ENCODE peak calls at places on chromosomes 7 and 10, in seven cellular contexts. One of them, this sample, is unnamed. For H3K27me3, the result is how much of the 10 kb centered on the place peaks cover.

GRCh38 chr10:29411666-29412335 is 122.9 kb downstream of the LYZL1 start:
- DNase-seq in lung: no peak
- DNase-seq in adrenal gland: no peak
- DNase-seq in ascending aorta: no peak
- DNase-seq in tibial nerve: no peak
- DNase-seq in RWPE2: no peak
- DNase-seq in thoracic aorta: no peak
- DNase-seq in this sample: no peak

GRCh38 chr7:28228386-28228785 is 47.8 kb upstream of the JAZF1 start:
- DNase-seq in RWPE2: no peak
- DNase-seq in adrenal gland: no peak
- DNase-seq in tibial nerve: no peak
- DNase-seq in ascending aorta: no peak
- DNase-seq in lung: no peak
- DNase-seq in thoracic aorta: no peak
- DNase-seq in this sample: no peak

GRCh38 chr10:120479506-120479905 is 22.5 kb downstream of the PLPP4 start:
- DNase-seq in RWPE2: no peak
- DNase-seq in adrenal gland: no peak
- DNase-seq in tibial nerve: no peak
- DNase-seq in thoracic aorta: no peak
- DNase-seq in lung: no peak
- DNase-seq in ascending aorta: no peak
- DNase-seq in this sample: peak

GRCh38 chr7:149355390-149356048 is 93.5 kb downstream of the ZNF783 start:
- DNase-seq in lung: no peak
- DNase-seq in ascending aorta: no peak
- DNase-seq in thoracic aorta: no peak
- DNase-seq in tibial nerve: no peak
- DNase-seq in RWPE2: no peak
- DNase-seq in adrenal gland: no peak
- DNase-seq in this sample: no peak

GRCh38 chr10:68110027-68110426 is 739 bp downstream of the MYPN start:
- DNase-seq in tibial nerve: no peak
- DNase-seq in lung: no peak
- DNase-seq in RWPE2: no peak
- DNase-seq in ascending aorta: no peak
- DNase-seq in adrenal gland: no peak
- DNase-seq in thoracic aorta: no peak
- DNase-seq in this sample: no peak

GRCh38 chr7:145064114-145064513 is 228.3 kb upstream of the TPK1 start:
- DNase-seq in ascending aorta: no peak
- DNase-seq in adrenal gland: no peak
- DNase-seq in tibial nerve: no peak
- DNase-seq in lung: no peak
- DNase-seq in RWPE2: no peak
- DNase-seq in thoracic aorta: no peak
- DNase-seq in this sample: no peak

GRCh38 chr7:44750424-44750823 is 1.8 kb downstream of the ZMIZ2 start:
- DNase-seq in ascending aorta: no peak
- DNase-seq in lung: no peak
- DNase-seq in adrenal gland: no peak
- DNase-seq in RWPE2: no peak
- DNase-seq in tibial nerve: no peak
- DNase-seq in thoracic aorta: no peak
- DNase-seq in this sample: no peak

GRCh38 chr7:41116337-41116736 is 586.6 kb downstream of the INHBA start:
- DNase-seq in thoracic aorta: no peak
- DNase-seq in lung: no peak
- DNase-seq in RWPE2: no peak
- DNase-seq in ascending aorta: no peak
- DNase-seq in tibial nerve: no peak
- DNase-seq in adrenal gland: no peak
- DNase-seq in this sample: no peak

GRCh38 chr7:155531686-155532085 is 14.7 kb downstream of the CNPY1 start:
- DNase-seq in tibial nerve: no peak
- DNase-seq in ascending aorta: no peak
- DNase-seq in lung: no peak
- DNase-seq in thoracic aorta: no peak
- DNase-seq in adrenal gland: no peak
- DNase-seq in RWPE2: peak
- DNase-seq in this sample: no peak

GRCh38 chr7:30683839-30684238 is 1.6 kb upstream of the CRHR2 start:
- DNase-seq in thoracic aorta: no peak
- DNase-seq in lung: no peak
- DNase-seq in adrenal gland: no peak
- DNase-seq in tibial nerve: no peak
- DNase-seq in ascending aorta: no peak
- DNase-seq in RWPE2: no peak
- DNase-seq in this sample: no peak

GRCh38 chr10:17009228-17009700 is 120.3 kb downstream of the CUBN start:
- DNase-seq in adrenal gland: no peak
- DNase-seq in lung: no peak
- DNase-seq in RWPE2: no peak
- DNase-seq in ascending aorta: no peak
- DNase-seq in thoracic aorta: no peak
- DNase-seq in tibial nerve: no peak
- DNase-seq in this sample: no peak

GRCh38 chr7:140287988-140288387 is 110.3 kb downstream of the SLC37A3 start:
- DNase-seq in thoracic aorta: no peak
- DNase-seq in adrenal gland: no peak
- DNase-seq in lung: no peak
- DNase-seq in tibial nerve: no peak
- DNase-seq in RWPE2: no peak
- DNase-seq in ascending aorta: no peak
- DNase-seq in this sample: no peak

GRCh38 chr7:2757904-2758672 is 70.1 kb downstream of the AMZ1 start:
- DNase-seq in thoracic aorta: no peak
- DNase-seq in tibial nerve: peak
- DNase-seq in ascending aorta: no peak
- DNase-seq in lung: no peak
- DNase-seq in adrenal gland: peak
- DNase-seq in RWPE2: no peak
- DNase-seq in this sample: peak

GRCh38 chr10:104492349-104492940 is 138.8 kb downstream of the CFAP58 start:
- DNase-seq in ascending aorta: no peak
- DNase-seq in tibial nerve: no peak
- DNase-seq in adrenal gland: peak
- DNase-seq in thoracic aorta: no peak
- DNase-seq in lung: no peak
- DNase-seq in RWPE2: no peak
- DNase-seq in this sample: no peak

GRCh38 chr10:114393482-114393881 is 10.8 kb downstream of the AFAP1L2 start:
- DNase-seq in tibial nerve: no peak
- DNase-seq in RWPE2: no peak
- DNase-seq in adrenal gland: no peak
- DNase-seq in ascending aorta: no peak
- DNase-seq in lung: no peak
- DNase-seq in thoracic aorta: no peak
- DNase-seq in this sample: no peak

GRCh38 chr10:85580585-85580984 is 786.0 kb downstream of the GRID1 start:
- DNase-seq in adrenal gland: no peak
- DNase-seq in lung: no peak
- DNase-seq in RWPE2: no peak
- DNase-seq in tibial nerve: no peak
- DNase-seq in thoracic aorta: no peak
- DNase-seq in ascending aorta: no peak
- DNase-seq in this sample: no peak

GRCh38 chr7:11427686-11428273 is 404.2 kb downstream of the THSD7A start:
- DNase-seq in adrenal gland: peak
- DNase-seq in ascending aorta: no peak
- DNase-seq in thoracic aorta: no peak
- DNase-seq in lung: no peak
- DNase-seq in RWPE2: no peak
- DNase-seq in tibial nerve: peak
- DNase-seq in this sample: no peak

GRCh38 chr10:18551473-18551872 is 99.9 kb downstream of the NSUN6 start:
- DNase-seq in ascending aorta: no peak
- DNase-seq in tibial nerve: no peak
- DNase-seq in lung: no peak
- DNase-seq in RWPE2: no peak
- DNase-seq in adrenal gland: no peak
- DNase-seq in thoracic aorta: no peak
- DNase-seq in this sample: no peak

GRCh38 chr10:109821672-109822071 is 101.6 kb downstream of the XPNPEP1 start:
- DNase-seq in lung: no peak
- DNase-seq in tibial nerve: no peak
- DNase-seq in thoracic aorta: no peak
- DNase-seq in adrenal gland: no peak
- DNase-seq in RWPE2: no peak
- DNase-seq in ascending aorta: no peak
- DNase-seq in this sample: no peak

DNA sequence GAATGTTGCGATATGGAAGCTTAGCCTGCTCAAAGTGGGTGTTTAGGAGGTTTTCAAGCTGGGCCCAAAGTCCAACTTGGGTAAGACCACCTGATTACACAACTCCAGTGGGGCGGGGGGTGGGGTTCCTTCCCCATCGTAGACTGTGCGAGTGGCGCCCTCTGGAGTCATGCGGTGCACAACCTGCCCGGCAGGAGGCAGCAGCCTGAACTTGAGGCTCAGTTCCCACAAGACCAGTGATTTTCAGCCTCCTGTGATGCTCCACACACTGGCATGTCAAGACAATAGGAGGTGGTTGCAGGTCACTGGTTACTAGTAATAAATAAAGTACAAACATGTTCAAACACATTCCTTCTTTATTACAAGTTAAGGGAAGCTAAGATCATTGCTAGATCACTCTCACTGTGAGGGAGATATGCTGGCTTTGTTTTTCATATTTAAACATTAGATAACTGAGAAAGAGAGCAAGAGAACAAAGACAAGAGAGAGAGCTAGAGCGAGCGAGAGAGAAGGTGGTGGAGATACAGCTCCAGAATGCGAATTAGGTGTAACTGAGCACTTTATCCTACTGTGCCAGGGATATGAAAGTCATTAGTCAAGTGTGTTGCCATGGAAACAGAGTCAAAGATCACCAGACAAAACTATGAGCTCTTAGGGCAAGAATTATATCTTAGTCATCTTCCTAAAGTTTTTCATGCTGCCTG is 97.4 kb upstream of the BMPER start:
- DNase-seq in RWPE2: peak
- DNase-seq in ascending aorta: no peak
- DNase-seq in lung: no peak
- DNase-seq in tibial nerve: no peak
- DNase-seq in thoracic aorta: no peak
- DNase-seq in adrenal gland: no peak
- DNase-seq in this sample: no peak
- TF ChIP-seq CTCF in RWPE2: peak
- TF ChIP-seq CTCF in ascending aorta: no peak
- TF ChIP-seq CTCF in lung: no peak
- TF ChIP-seq CTCF in tibial nerve: no peak
- TF ChIP-seq CTCF in thoracic aorta: no peak
- TF ChIP-seq CTCF in adrenal gland: no peak
- TF ChIP-seq CTCF in this sample: no peak

DNA sequence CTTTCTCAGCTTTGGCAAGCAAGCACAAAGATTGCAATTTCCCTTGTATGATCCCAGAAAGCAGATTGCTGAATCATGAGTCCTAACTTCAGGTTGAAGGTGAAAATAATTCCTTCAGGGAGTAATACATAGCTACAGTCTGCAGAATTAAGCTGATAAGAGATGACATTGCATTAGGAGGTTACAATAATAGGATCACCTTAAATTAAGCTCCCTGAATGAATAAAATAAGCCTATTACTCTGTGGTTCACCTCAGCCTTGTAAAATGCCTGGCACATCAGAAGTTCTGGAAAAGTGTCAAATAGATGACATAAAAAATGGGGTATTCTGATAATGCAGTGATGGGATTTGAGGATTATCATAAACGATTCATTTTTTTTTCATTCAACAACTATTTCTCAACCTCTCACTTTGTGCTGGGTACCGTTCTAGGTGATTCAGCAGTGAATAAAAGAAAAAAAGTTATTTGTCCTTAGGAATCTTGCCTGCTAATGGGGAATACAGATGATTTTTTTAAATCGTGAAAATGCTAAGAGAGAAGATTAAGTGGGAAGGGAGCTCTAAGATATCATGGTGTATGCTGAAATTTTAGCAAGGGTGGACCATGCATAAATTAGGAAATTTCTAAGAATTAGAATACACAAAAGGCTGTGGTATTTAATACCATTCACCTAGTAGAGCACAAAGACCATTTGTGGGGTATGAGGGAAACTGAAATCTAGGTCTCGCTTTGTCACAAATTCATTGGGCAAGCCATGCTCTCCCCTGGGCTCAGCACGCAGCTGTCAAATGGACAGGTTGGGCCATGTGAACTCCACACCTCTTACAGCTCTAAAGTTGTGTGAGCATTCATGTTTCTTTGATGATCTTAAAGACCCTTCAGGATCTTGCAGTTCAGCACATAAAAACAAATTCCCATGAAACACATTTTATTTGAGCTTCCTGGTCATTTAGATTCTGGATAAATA is 121.0 kb downstream of the CHN2 start:
- DNase-seq in RWPE2: no peak
- DNase-seq in adrenal gland: no peak
- DNase-seq in ascending aorta: no peak
- DNase-seq in tibial nerve: no peak
- DNase-seq in thoracic aorta: no peak
- DNase-seq in lung: no peak
- DNase-seq in this sample: no peak
- H3K27me3 ChIP-seq in RWPE2: under half
- H3K27me3 ChIP-seq in adrenal gland: under half
- H3K27me3 ChIP-seq in ascending aorta: under half
- H3K27me3 ChIP-seq in tibial nerve: under half
- H3K27me3 ChIP-seq in thoracic aorta: under half
- H3K27me3 ChIP-seq in lung: under half
- H3K27me3 ChIP-seq in this sample: under half

DNA sequence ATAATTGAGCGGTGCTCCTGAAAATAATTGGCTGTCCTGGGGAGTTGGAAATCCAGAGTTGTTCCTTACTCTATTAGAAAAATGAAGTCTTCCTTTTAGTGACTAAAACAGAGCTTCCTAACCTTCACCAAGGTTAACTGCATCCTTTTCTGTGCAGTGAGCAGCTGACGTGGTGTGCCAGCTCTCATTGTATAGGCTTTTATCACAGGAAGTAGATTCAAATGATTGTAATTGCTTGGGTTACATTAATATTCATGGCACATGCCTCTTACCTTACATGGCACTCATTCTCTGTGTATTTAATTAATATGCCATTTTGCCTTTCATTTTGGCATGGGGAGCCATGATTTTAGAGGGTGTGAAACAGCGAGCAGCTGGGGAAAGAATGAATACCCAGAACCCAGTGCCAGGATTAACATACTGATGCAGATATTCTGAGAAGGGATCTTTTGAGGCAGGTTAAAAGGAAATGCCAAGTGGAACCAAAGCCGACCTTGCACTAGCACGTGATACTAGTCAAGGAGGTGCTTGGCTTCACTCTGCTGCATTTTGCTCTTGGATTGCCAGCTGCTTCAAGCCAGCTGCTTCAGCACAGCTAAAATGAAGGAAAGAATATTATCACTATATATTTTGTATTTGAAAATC is 115.3 kb downstream of the ST7 start:
- DNase-seq in adrenal gland: peak
- DNase-seq in thoracic aorta: no peak
- DNase-seq in tibial nerve: no peak
- DNase-seq in lung: no peak
- DNase-seq in RWPE2: no peak
- DNase-seq in ascending aorta: no peak
- DNase-seq in this sample: no peak
- H3K27ac ChIP-seq in adrenal gland: no peak
- H3K27ac ChIP-seq in thoracic aorta: no peak
- H3K27ac ChIP-seq in tibial nerve: no peak
- H3K27ac ChIP-seq in lung: no peak
- H3K27ac ChIP-seq in RWPE2: no peak
- H3K27ac ChIP-seq in ascending aorta: peak
- H3K27ac ChIP-seq in this sample: peak

GRCh38 chr10:60549686-60550085 is 160.0 kb upstream of the ANK3 start:
- DNase-seq in thoracic aorta: no peak
- DNase-seq in tibial nerve: no peak
- DNase-seq in ascending aorta: no peak
- DNase-seq in adrenal gland: no peak
- DNase-seq in lung: no peak
- DNase-seq in RWPE2: no peak
- DNase-seq in this sample: no peak
- TF ChIP-seq CTCF in thoracic aorta: no peak
- TF ChIP-seq CTCF in tibial nerve: no peak
- TF ChIP-seq CTCF in ascending aorta: no peak
- TF ChIP-seq CTCF in adrenal gland: peak
- TF ChIP-seq CTCF in lung: no peak
- TF ChIP-seq CTCF in RWPE2: peak
- TF ChIP-seq CTCF in this sample: no peak

This sample was measured in right atrium auricular region.